ENCODE peak calls at places on chromosomes 6 and 20, in six cellular contexts. X is endodermal cell, S is DND-41, I is thoracic aorta, T is PC-3, P is heart right ventricle. A is an unnamed sample.

GRCh38 chr6:148566664-148567350 is 180.0 kb upstream of the UST start:
- DNase-seq in X (no peak), S (no peak), I (no peak), T (no peak), P (no peak), A (no peak)

GRCh38 chr6:149037026-149037734 is 280.3 kb upstream of the TAB2 start:
- DNase-seq in X (no peak), S (no peak), I (no peak), T (no peak), P (no peak), A (no peak)

GRCh38 chr6:28884423-28885148 is 39.2 kb downstream of the TRIM27 start:
- DNase-seq in X (no peak), S (peak), I (no peak), T (no peak), P (no peak), A (no peak)

GRCh38 chr20:36575066-36575743 is 1.8 kb downstream of the TGIF2 start:
- DNase-seq in X (peak), S (peak), I (no peak), T (peak), P (peak), A (peak)

GRCh38 chr20:57097245-57097935 is 169.1 kb downstream of the BMP7 start:
- DNase-seq in X (no peak), S (no peak), I (no peak), T (no peak), P (no peak), A (no peak)

GRCh38 chr20:9407805-9408421 is 106.5 kb upstream of the LAMP5 start:
- DNase-seq in X (peak), S (peak), I (peak), T (peak), P (no peak), A (no peak)

GRCh38 chr6:46819561-46819960 is 26.4 kb downstream of the MEP1A start:
- DNase-seq in X (no peak), S (no peak), I (no peak), T (no peak), P (no peak), A (no peak)

GRCh38 chr6:68639826-68640505 is 4.9 kb downstream of the ADGRB3 start:
- DNase-seq in X (peak), S (no peak), I (no peak), T (no peak), P (no peak), A (no peak)

GRCh38 chr20:44620030-44620429 is 31.5 kb downstream of the ADA start:
- DNase-seq in X (no peak), S (no peak), I (no peak), T (no peak), P (no peak), A (peak)

GRCh38 chr6:4969609-4970285 is 34.1 kb downstream of the RPP40 start:
- DNase-seq in X (no peak), S (no peak), I (no peak), T (no peak), P (no peak), A (no peak)

GRCh38 chr6:149474108-149474935 is 10.5 kb downstream of the ZC3H12D start:
- DNase-seq in X (no peak), S (no peak), I (no peak), T (no peak), P (no peak), A (no peak)

GRCh38 chr6:109687271-109687721 is 3.7 kb downstream of the AK9 start:
- DNase-seq in X (no peak), S (no peak), I (no peak), T (peak), P (no peak), A (no peak)

GRCh38 chr20:60761056-60761455 is 491.0 kb upstream of the CDH4 start:
- DNase-seq in X (no peak), S (peak), I (no peak), T (no peak), P (no peak), A (no peak)

GRCh38 chr6:136483906-136484305 is 66.3 kb downstream of the MAP7 start:
- DNase-seq in X (no peak), S (no peak), I (no peak), T (no peak), P (no peak), A (no peak)

GRCh38 chr20:54356726-54357235 is 118.6 kb upstream of the DOK5 start:
- DNase-seq in X (no peak), S (no peak), I (no peak), T (no peak), P (no peak), A (no peak)

GRCh38 chr6:55445648-55446204 is 118.5 kb downstream of the GFRAL start:
- DNase-seq in X (no peak), S (no peak), I (no peak), T (peak), P (no peak), A (no peak)

GRCh38 chr6:158674342-158674969 is 24.6 kb downstream of the SYTL3 start:
- DNase-seq in X (no peak), S (no peak), I (no peak), T (no peak), P (no peak), A (no peak)

GRCh38 chr6:70551566-70551965 is 15.2 kb upstream of the SDHAF4 start:
- DNase-seq in X (no peak), S (no peak), I (no peak), T (no peak), P (no peak), A (no peak)

GRCh38 chr6:110938176-110938575 is 20.3 kb upstream of the GTF3C6 start:
- DNase-seq in X (no peak), S (no peak), I (no peak), T (peak), P (no peak), A (no peak)

GRCh38 chr6:170248111-170248805 is 42.6 kb downstream of the DLL1 start:
- DNase-seq in X (no peak), S (no peak), I (no peak), T (no peak), P (no peak), A (no peak)

GRCh38 chr20:49781676-49782075 is 31.0 kb upstream of the SLC9A8 start:
- DNase-seq in X (no peak), S (no peak), I (no peak), T (no peak), P (no peak), A (no peak)

GRCh38 chr20:32823737-32824588 is 4.2 kb downstream of the MAPRE1 start:
- DNase-seq in X (no peak), S (no peak), I (no peak), T (no peak), P (no peak), A (no peak)

GRCh38 chr20:50245561-50246366 is 55.1 kb downstream of the CEBPB start:
- DNase-seq in X (no peak), S (peak), I (no peak), T (peak), P (no peak), A (no peak)

GRCh38 chr6:134238006-134238405 is 79.9 kb downstream of the SGK1 start:
- DNase-seq in X (no peak), S (no peak), I (no peak), T (no peak), P (no peak), A (no peak)

DNA sequence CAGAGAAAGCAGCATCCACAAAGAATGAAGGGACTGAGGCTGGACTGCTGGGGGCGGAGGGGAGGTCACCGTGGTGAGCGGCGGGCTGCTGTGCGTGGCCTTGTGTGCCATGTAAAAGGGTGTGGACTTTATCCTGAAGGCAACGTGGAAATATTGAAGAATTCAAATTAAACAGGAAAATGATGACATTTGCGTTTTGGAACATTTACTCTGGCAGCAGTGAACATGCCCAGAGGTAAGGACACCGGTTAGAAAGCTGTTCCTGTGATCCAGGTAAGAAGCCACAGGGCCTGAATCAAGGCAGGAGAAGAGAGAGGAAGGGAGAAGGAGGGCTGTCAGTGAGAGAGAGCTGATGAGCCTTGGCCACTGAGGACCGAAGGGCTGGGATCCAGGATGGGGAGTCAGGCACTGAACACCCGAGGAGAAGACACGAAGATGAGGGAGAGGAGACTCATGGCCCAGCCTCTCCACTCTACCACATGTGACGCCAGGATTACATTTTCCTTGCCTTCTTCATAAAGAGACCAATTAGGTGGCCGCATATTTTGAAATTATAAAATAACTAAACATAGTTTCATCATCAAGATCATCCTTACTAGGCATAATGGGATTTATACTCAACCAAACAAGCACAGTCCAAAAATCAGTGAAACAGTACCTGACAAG is 58.4 kb downstream of the TRAM2 start:
- DNase-seq in X (no peak), S (no peak), I (no peak), T (no peak), P (no peak), A (no peak)
- H3K4me3 ChIP-seq in X (peak), S (no peak), I (peak), T (no peak), P (no peak), A (no peak)

GRCh38 chr20:3203315-3204123 is 963 bp downstream of the DDRGK1 start:
- DNase-seq in X (peak), S (no peak), I (no peak), T (peak), P (no peak), A (no peak)
- H3K27ac ChIP-seq in X (no peak), S (peak), I (peak), T (peak), P (peak), A (peak)

GRCh38 chr20:58647162-58647813 is 3.8 kb upstream of the STX16 start:
- DNase-seq in X (peak), S (no peak), I (no peak), T (no peak), P (no peak), A (peak)
- TF ChIP-seq CTCF in X (no peak), S (peak), I (no peak), T (no peak), P (no peak), A (no peak)

DNA sequence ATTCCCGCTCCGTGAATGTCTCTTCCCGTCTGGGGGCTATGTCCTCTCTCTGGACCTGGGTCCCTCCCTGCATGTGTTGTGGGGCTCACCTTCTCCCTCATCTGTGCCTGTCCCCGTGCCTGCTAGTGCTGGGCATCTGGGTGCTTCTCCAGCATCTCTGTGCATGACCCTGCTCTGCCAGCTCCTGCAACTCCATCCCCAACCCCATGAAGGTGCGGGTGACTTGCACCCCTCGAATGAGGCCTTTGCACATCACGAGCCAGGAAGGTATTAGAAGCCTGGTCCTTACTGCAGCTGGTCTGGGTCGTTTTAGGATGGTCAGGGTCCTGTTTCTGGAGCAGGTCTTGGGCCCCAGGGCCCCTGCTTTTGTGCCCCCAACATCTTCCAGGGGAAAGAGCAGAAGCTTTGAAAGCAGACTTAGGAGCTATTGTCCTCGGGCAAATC is 109.7 kb downstream of the AGPAT4 start:
- DNase-seq in X (no peak), S (no peak), I (no peak), T (no peak), P (no peak), A (no peak)
- H3K4me3 ChIP-seq in X (no peak), S (no peak), I (no peak), T (no peak), P (no peak), A (no peak)

GRCh38 chr6:16572317-16572716 is 188.9 kb downstream of the ATXN1 start:
- DNase-seq in X (no peak), S (no peak), I (no peak), T (no peak), P (no peak), A (no peak)
- H3K27ac ChIP-seq in X (no peak), S (no peak), I (no peak), T (no peak), P (no peak), A (no peak)

GRCh38 chr6:30515106-30515505 is 25.8 kb downstream of the HLA-E start:
- DNase-seq in X (peak), S (no peak), I (no peak), T (no peak), P (no peak), A (no peak)
- TF ChIP-seq CTCF in X (no peak), S (no peak), I (no peak), T (no peak), P (no peak), A (no peak)

GRCh38 chr6:41545174-41545702 is 943 bp upstream of the FOXP4 start:
- DNase-seq in X (no peak), S (peak), I (no peak), T (no peak), P (no peak), A (no peak)
- H3K4me3 ChIP-seq in X (peak), S (peak), I (peak), T (peak), P (peak), A (peak)

DNA sequence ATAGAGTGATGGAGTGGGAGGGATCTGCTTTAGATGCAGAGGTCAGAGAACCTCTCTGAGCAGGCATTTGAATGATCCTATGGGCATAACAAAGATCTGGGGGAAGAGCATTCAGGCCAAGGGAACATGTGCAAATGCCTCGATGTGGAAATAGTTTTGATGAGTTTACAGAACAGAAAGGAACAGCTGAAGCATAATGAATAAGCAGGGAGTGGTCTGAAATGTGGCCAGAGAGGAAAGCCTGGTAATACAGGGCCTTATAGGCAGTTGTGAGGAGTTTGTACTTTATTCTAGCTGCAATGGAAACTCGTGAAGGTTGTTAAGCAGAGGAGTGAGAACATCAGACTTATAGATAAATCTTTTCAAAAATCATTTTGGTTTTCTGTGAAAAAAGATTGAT is 33.0 kb upstream of the ME1 start:
- DNase-seq in X (no peak), S (no peak), I (no peak), T (peak), P (no peak), A (no peak)
- H3K27ac ChIP-seq in X (no peak), S (no peak), I (no peak), T (peak), P (no peak), A (peak)

GRCh38 chr6:139219271-139219729 is 72.5 kb downstream of the TXLNB start:
- DNase-seq in X (peak), S (peak), I (peak), T (peak), P (peak), A (peak)

DNA sequence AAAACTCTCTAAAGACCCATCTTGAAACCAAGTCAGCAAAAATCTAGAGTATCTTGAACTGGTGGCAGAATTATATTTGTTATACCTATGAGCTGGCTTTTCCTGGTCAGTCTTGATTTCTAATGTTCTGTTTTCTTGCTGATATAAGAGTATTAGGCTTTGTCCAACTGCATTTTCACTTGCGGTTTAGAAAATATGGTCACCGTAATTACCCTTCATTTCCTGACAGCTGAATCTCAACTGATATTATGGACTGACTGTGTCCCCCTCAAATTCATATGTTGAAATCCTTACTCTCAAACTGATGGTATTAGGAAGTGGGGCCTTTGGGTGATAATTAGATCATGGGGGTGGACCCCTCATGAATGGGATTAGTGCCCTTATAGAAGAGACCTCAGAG is 72.1 kb downstream of the TXLNB start:
- DNase-seq in X (no peak), S (no peak), I (no peak), T (no peak), P (no peak), A (no peak)
- TF ChIP-seq CTCF in X (no peak), S (no peak), I (no peak), T (no peak), P (no peak), A (no peak)

A was measured in suprapubic skin.